ENCODE peak calls at places on chromosomes 3 and 15, in seven cellular contexts. K, F, U, Z, J, O and T are unnamed samples.

GRCh38 chr3:535566-536416 is 339.2 kb downstream of the CHL1 start:
- DNase-seq in K (peak), F (peak), U (no peak), Z (peak), J (no peak), O (no peak), T (no peak)

GRCh38 chr3:30091611-30092135 is 514.7 kb upstream of the TGFBR2 start:
- DNase-seq in K (no peak), F (no peak), U (no peak), Z (no peak), J (no peak), O (no peak), T (no peak)

GRCh38 chr15:101038327-101039003 is 119.3 kb downstream of the LRRK1 start:
- DNase-seq in K (no peak), F (no peak), U (no peak), Z (no peak), J (no peak), O (no peak), T (no peak)

GRCh38 chr3:20043825-20044224 is 3.6 kb downstream of the KAT2B start:
- DNase-seq in K (no peak), F (no peak), U (no peak), Z (no peak), J (no peak), O (no peak), T (no peak)

GRCh38 chr15:36778516-36778915 is 199.1 kb downstream of the CDIN1 start:
- DNase-seq in K (no peak), F (peak), U (no peak), Z (peak), J (no peak), O (no peak), T (peak)

GRCh38 chr15:99566157-99566900 is 545 bp downstream of the MEF2A start:
- DNase-seq in K (peak), F (no peak), U (peak), Z (peak), J (no peak), O (peak), T (no peak)

GRCh38 chr15:89587955-89588354 is 12.7 kb downstream of the TICRR start:
- DNase-seq in K (no peak), F (peak), U (peak), Z (peak), J (no peak), O (no peak), T (peak)

GRCh38 chr3:103863381-103863780 is 1428.6 kb downstream of the ZPLD1 start:
- DNase-seq in K (no peak), F (no peak), U (no peak), Z (no peak), J (no peak), O (no peak), T (no peak)

GRCh38 chr3:16085884-16086608 is 88.4 kb upstream of the GALNT15 start:
- DNase-seq in K (no peak), F (peak), U (no peak), Z (peak), J (no peak), O (no peak), T (no peak)

GRCh38 chr15:64070965-64071851 is 22.4 kb downstream of the CIAO2A start:
- DNase-seq in K (peak), F (peak), U (peak), Z (peak), J (no peak), O (no peak), T (peak)

GRCh38 chr3:68876112-68876713 is 56.1 kb downstream of the TAFA4 start:
- DNase-seq in K (no peak), F (peak), U (peak), Z (peak), J (peak), O (peak), T (peak)

GRCh38 chr15:85795320-85795668 is 569 bp upstream of the KLHL25 start:
- DNase-seq in K (no peak), F (no peak), U (no peak), Z (no peak), J (no peak), O (no peak), T (no peak)

GRCh38 chr3:140113983-140114923 is 179.3 kb downstream of the CLSTN2 start:
- DNase-seq in K (no peak), F (no peak), U (no peak), Z (no peak), J (no peak), O (no peak), T (no peak)

GRCh38 chr15:91970142-91970541 is 116.6 kb downstream of the SLCO3A1 start:
- DNase-seq in K (peak), F (peak), U (peak), Z (no peak), J (no peak), O (no peak), T (no peak)

GRCh38 chr15:52785672-52786406 is 4.3 kb downstream of the ONECUT1 start:
- DNase-seq in K (no peak), F (no peak), U (no peak), Z (no peak), J (no peak), O (no peak), T (no peak)

GRCh38 chr15:90819850-90820249 is 48.5 kb upstream of the FURIN start:
- DNase-seq in K (no peak), F (no peak), U (no peak), Z (no peak), J (no peak), O (no peak), T (no peak)

GRCh38 chr15:72846027-72846426 is 62.5 kb upstream of the ADPGK start:
- DNase-seq in K (no peak), F (peak), U (no peak), Z (no peak), J (no peak), O (no peak), T (peak)

GRCh38 chr15:65394280-65394789 is 16.5 kb upstream of the IGDCC3 start:
- DNase-seq in K (no peak), F (no peak), U (no peak), Z (no peak), J (no peak), O (no peak), T (no peak)

GRCh38 chr3:56133423-56133822 is 334.8 kb downstream of the ERC2 start:
- DNase-seq in K (no peak), F (peak), U (peak), Z (peak), J (no peak), O (no peak), T (peak)

GRCh38 chr3:78751266-78751665 is 1016.5 kb downstream of the ROBO1 start:
- DNase-seq in K (no peak), F (no peak), U (no peak), Z (no peak), J (no peak), O (no peak), T (no peak)

GRCh38 chr15:82850242-82850591 is 40.8 kb downstream of the WHAMM start:
- DNase-seq in K (no peak), F (peak), U (no peak), Z (peak), J (no peak), O (no peak), T (peak)

DNA sequence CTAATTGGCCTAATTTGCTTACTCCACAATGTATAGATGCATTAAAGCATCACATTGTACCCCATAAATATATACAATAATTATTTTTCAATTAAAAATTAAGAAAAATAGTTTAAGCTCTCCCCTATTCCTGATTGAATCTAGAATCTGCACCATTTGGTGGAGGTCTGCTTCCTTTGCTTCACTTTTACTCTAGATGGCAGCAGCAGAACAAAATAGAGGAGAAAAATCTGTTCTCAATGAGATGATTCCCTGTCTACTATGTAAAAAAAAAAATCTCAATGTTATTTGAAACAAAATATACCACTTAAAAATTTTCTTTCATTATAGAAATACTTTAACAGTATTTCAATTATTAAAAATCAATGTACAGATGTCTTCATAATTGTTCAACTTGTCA is 109.6 kb upstream of the FXR1 start:
- DNase-seq in K (no peak), F (peak), U (peak), Z (peak), J (no peak), O (no peak), T (peak)
- TF ChIP-seq CTCF in K (no peak), F (peak), U (peak), Z (peak), J (peak), O (no peak), T (peak)

DNA sequence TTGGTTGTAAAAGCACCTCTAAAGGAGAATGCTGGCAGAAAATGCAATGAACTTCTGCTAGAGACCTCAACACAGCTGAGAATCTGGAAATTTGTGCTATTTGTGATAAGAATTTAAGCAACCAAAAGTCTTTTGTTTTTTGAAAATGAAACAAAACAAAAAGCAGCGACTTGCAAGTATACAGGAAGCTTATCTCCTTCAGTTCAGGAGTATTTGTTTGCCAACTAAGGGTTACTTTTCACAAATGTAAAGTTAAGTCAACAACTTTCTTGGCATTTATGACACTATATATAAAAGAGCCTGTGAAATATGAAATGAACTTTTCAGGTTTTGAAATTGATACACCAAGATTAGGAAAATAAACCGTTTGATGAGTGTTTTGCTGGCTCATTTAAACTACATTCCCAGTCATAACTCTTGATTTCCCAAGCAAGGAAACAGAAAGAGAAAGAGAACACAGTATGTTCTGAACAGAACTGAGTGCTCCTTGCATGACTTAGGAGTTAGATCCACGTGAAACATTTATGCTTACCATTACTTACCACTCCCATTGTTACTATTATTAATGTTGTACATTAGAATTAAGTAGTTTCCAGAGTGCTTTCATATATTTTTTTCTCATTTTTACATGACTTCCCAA is 92.3 kb upstream of the COL8A1 start:
- DNase-seq in K (no peak), F (peak), U (peak), Z (peak), J (no peak), O (no peak), T (no peak)
- TF ChIP-seq CTCF in K (no peak), F (no peak), U (no peak), Z (no peak), J (no peak), O (no peak), T (no peak)

GRCh38 chr15:42576776-42577175 is 1.4 kb downstream of the STARD9 start:
- DNase-seq in K (no peak), F (no peak), U (no peak), Z (no peak), J (no peak), O (peak), T (no peak)

GRCh38 chr15:42578984-42579537 is 3.7 kb downstream of the STARD9 start:
- DNase-seq in K (no peak), F (no peak), U (no peak), Z (no peak), J (no peak), O (no peak), T (no peak)

GRCh38 chr15:42577514-42578031 is 2.2 kb downstream of the STARD9 start:
- DNase-seq in K (no peak), F (peak), U (no peak), Z (peak), J (no peak), O (peak), T (peak)

GRCh38 chr15:42576040-42576594 is 711 bp downstream of the STARD9 start:
- DNase-seq in K (no peak), F (no peak), U (no peak), Z (peak), J (no peak), O (peak), T (no peak)

GRCh38 chr15:42575188-42576039 is at the start of gene STARD9:
- DNase-seq in K (peak), F (peak), U (peak), Z (peak), J (peak), O (peak), T (peak)
- TF ChIP-seq CTCF in K (no peak), F (no peak), U (no peak), Z (no peak), J (no peak), O (no peak), T (peak)

GRCh38 chr3:129314757-129315385 is 36.2 kb downstream of the HMCES start:
- DNase-seq in K (peak), F (peak), U (peak), Z (peak), J (peak), O (peak), T (peak)
- TF ChIP-seq CTCF in K (peak), F (no peak), U (no peak), Z (no peak), J (peak), O (peak), T (peak)

GRCh38 chr15:76189106-76189505 is 122.2 kb downstream of the ETFA start:
- DNase-seq in K (no peak), F (no peak), U (no peak), Z (no peak), J (no peak), O (no peak), T (no peak)

GRCh38 chr15:76187151-76187550 is 124.1 kb downstream of the ETFA start:
- DNase-seq in K (no peak), F (no peak), U (no peak), Z (no peak), J (no peak), O (no peak), T (no peak)

GRCh38 chr15:76184640-76185020 is 124.8 kb downstream of the TMEM266 start:
- DNase-seq in K (no peak), F (no peak), U (no peak), Z (no peak), J (no peak), O (no peak), T (no peak)

GRCh38 chr15:76183906-76184639 is 124.3 kb downstream of the TMEM266 start:
- DNase-seq in K (no peak), F (no peak), U (no peak), Z (no peak), J (no peak), O (no peak), T (no peak)

DNA sequence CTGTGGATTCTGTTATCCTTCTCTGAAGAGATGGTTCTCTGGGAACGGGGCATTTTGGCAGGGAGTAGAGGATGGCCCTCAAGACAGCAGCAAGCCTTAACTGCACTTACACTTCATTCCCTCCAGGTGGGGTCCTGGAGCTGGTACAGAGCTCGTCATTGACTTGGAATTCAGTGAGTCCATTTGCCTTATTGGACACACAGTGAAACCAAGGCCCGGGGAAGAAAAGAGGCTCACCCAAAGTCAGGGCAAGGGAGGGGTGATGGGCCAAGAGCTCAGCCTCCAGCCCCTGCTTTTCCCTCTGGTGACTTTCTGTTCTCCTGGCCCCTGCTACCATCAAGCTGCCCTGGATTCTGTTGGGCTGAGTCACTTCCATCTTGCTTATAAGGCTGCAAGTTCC is 125.6 kb downstream of the ETFA start:
- DNase-seq in K (no peak), F (peak), U (peak), Z (peak), J (no peak), O (peak), T (peak)
- TF ChIP-seq CTCF in K (peak), F (peak), U (peak), Z (peak), J (peak), O (peak), T (peak)

DNA sequence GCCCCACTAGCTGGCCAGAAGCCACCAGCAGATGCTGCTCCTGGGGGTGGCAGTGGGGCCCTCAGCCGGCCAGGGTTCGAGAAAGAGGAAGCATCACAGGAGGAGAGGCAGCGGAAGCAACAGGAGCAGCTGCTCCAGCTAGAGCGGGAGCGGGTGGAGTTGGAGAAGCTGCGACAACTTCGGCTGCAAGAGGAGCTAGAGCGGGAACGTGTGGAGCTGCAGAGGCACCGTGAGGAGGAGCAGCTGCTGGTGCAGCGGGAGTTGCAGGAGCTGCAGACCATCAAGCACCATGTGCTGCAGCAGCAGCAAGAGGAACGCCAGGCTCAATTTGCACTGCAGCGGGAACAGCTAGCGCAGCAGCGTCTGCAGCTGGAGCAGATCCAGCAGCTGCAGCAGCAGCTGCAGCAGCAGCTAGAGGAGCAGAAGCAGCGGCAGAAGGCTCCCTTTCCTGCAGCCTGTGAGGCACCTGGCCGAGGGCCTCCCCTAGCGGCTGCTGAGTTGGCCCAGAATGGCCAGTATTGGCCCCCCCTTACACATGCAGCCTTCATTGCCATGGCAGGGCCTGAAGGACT is 17.5 kb upstream of the APEH start:
- DNase-seq in K (no peak), F (no peak), U (no peak), Z (no peak), J (no peak), O (no peak), T (no peak)
- TF ChIP-seq CTCF in K (no peak), F (no peak), U (no peak), Z (peak), J (no peak), O (no peak), T (no peak)

GRCh38 chr3:183181606-183182005 is 19.1 kb upstream of the LAMP3 start:
- DNase-seq in K (no peak), F (no peak), U (no peak), Z (no peak), J (no peak), O (no peak), T (no peak)

GRCh38 chr3:183180765-183181295 is 18.3 kb upstream of the LAMP3 start:
- DNase-seq in K (no peak), F (no peak), U (no peak), Z (no peak), J (no peak), O (no peak), T (no peak)

GRCh38 chr3:183180105-183180763 is 17.7 kb upstream of the LAMP3 start:
- DNase-seq in K (no peak), F (peak), U (no peak), Z (no peak), J (no peak), O (no peak), T (no peak)

GRCh38 chr3:183178512-183178832 is 15.9 kb upstream of the LAMP3 start:
- DNase-seq in K (no peak), F (no peak), U (no peak), Z (no peak), J (no peak), O (no peak), T (no peak)

DNA sequence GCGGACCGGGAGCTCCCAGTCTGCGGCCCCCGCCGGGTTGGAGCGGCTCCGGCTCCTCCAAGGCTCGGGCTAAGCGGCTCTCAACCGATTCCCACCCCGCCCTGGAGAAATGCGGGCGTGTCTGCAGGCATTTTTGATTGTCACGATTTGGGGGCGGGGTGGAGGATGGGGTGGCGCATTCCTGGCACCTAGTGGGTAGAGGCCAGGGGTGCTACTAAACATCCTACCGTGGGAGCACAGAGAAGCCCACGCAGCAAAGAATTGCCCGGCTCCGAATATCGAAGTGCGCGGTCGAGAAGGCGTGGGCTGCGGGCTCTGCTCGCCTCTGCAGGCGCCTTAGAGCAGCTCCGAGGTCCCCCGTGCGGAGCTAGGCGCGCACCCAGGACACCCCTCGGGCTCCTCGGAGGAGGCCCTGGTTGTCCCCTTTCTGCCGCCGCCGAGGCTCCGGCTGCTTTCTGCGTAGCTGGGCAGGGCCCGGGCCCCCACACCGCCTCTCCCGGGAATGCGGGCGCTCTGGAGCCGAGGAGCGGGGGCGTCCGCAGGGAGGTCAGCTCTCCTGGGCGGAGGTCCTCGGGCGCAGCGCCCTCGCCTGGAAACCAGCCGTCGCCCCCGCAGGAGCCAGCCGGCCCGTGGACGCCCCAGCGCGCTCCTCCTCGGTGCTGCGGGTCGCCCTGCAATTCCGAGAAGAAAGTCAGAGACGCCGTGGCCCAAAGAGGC is 16.5 kb upstream of the LAMP3 start:
- DNase-seq in K (peak), F (peak), U (peak), Z (peak), J (no peak), O (peak), T (no peak)
- TF ChIP-seq CTCF in K (no peak), F (no peak), U (no peak), Z (peak), J (peak), O (peak), T (peak)